ENCODE peak calls at places on chromosomes 3 and 15, in eight cellular contexts. One of them, this sample, is unnamed.

GRCh38 chr3:64216706-64217105 is 8.6 kb downstream of the PRICKLE2 start:
- DNase-seq in neural progenitor cell: peak; percentile 53
- DNase-seq in HL-60: no peak
- DNase-seq in T-helper 2 cell: no peak
- DNase-seq in AG04450: no peak
- DNase-seq in RWPE1: peak; percentile 53
- DNase-seq in choroid plexus epithelial cell: peak; percentile 74
- DNase-seq in astrocyte of the spinal cord: peak; percentile 54
- DNase-seq in this sample: peak; percentile 43

GRCh38 chr15:90594297-90594696 is 64.6 kb downstream of the CRTC3 start:
- DNase-seq in neural progenitor cell: no peak
- DNase-seq in HL-60: peak; percentile 63
- DNase-seq in T-helper 2 cell: peak; percentile 52
- DNase-seq in AG04450: no peak
- DNase-seq in RWPE1: peak; percentile 41
- DNase-seq in choroid plexus epithelial cell: no peak
- DNase-seq in astrocyte of the spinal cord: no peak
- DNase-seq in this sample: no peak

GRCh38 chr3:12046406-12046805 is 42.2 kb downstream of the SYN2 start:
- DNase-seq in neural progenitor cell: peak; percentile 7
- DNase-seq in HL-60: no peak
- DNase-seq in T-helper 2 cell: no peak
- DNase-seq in AG04450: no peak
- DNase-seq in RWPE1: no peak
- DNase-seq in choroid plexus epithelial cell: peak; percentile 29
- DNase-seq in astrocyte of the spinal cord: peak; percentile 6
- DNase-seq in this sample: peak; percentile 10

GRCh38 chr3:159062734-159063410 is 261.0 kb downstream of the MFSD1 start:
- DNase-seq in neural progenitor cell: no peak
- DNase-seq in HL-60: no peak
- DNase-seq in T-helper 2 cell: no peak
- DNase-seq in AG04450: no peak
- DNase-seq in RWPE1: no peak
- DNase-seq in choroid plexus epithelial cell: no peak
- DNase-seq in astrocyte of the spinal cord: no peak
- DNase-seq in this sample: no peak

GRCh38 chr15:38702178-38702912 is 137.7 kb upstream of the RASGRP1 start:
- DNase-seq in neural progenitor cell: no peak
- DNase-seq in HL-60: no peak
- DNase-seq in T-helper 2 cell: no peak
- DNase-seq in AG04450: no peak
- DNase-seq in RWPE1: peak; percentile 69
- DNase-seq in choroid plexus epithelial cell: peak; percentile 52
- DNase-seq in astrocyte of the spinal cord: no peak
- DNase-seq in this sample: no peak

GRCh38 chr3:78632925-78633324 is 1134.9 kb downstream of the ROBO1 start:
- DNase-seq in neural progenitor cell: no peak
- DNase-seq in HL-60: no peak
- DNase-seq in T-helper 2 cell: no peak
- DNase-seq in AG04450: no peak
- DNase-seq in RWPE1: no peak
- DNase-seq in choroid plexus epithelial cell: peak; percentile 7
- DNase-seq in astrocyte of the spinal cord: no peak
- DNase-seq in this sample: no peak

GRCh38 chr15:65731926-65732325 is 60.2 kb downstream of the DENND4A start:
- DNase-seq in neural progenitor cell: no peak
- DNase-seq in HL-60: no peak
- DNase-seq in T-helper 2 cell: no peak
- DNase-seq in AG04450: no peak
- DNase-seq in RWPE1: no peak
- DNase-seq in choroid plexus epithelial cell: peak; percentile 32
- DNase-seq in astrocyte of the spinal cord: no peak
- DNase-seq in this sample: no peak

GRCh38 chr3:64765951-64766350 is 78.2 kb upstream of the ADAMTS9 start:
- DNase-seq in neural progenitor cell: no peak
- DNase-seq in HL-60: no peak
- DNase-seq in T-helper 2 cell: no peak
- DNase-seq in AG04450: no peak
- DNase-seq in RWPE1: no peak
- DNase-seq in choroid plexus epithelial cell: no peak
- DNase-seq in astrocyte of the spinal cord: no peak
- DNase-seq in this sample: no peak

GRCh38 chr3:142853270-142854163 is 35.4 kb downstream of the PCOLCE2 start:
- DNase-seq in neural progenitor cell: no peak
- DNase-seq in HL-60: no peak
- DNase-seq in T-helper 2 cell: no peak
- DNase-seq in AG04450: no peak
- DNase-seq in RWPE1: peak; percentile 84
- DNase-seq in choroid plexus epithelial cell: peak; percentile 73
- DNase-seq in astrocyte of the spinal cord: peak; percentile 73
- DNase-seq in this sample: peak; percentile 75